ENCODE peak calls at places on chromosomes 16 and 17, in seven cellular contexts. X is foreskin fibroblast; V is prostate gland; I is activated CD4-positive, alpha-beta T cell treated with anti-CD3 and anti-CD28 coated beads, Interleukin-2, amount 50 U/mL, for 24 hours; T is naive thymus-derived CD4-positive, alpha-beta T cell; P is NCI-H1105; U is HepG2. K is an unnamed sample.

GRCh38 chr16:68065716-68066305 is 19.4 kb upstream of the NFATC3 start:
- DNase-seq in I (no peak), V (no peak), U (no peak), X (peak; percentile 74), P (no peak), T (no peak), K (peak; percentile 51)

GRCh38 chr17:13671341-13671740 is 69.6 kb upstream of the HS3ST3A1 start:
- DNase-seq in P (no peak), X (no peak), T (no peak), V (no peak), I (no peak), U (no peak), K (no peak)

GRCh38 chr17:57672205-57672632 is 72.9 kb downstream of the CCDC182 start:
- DNase-seq in V (peak; percentile 21), X (peak; percentile 77), P (no peak), I (no peak), U (no peak), T (peak; percentile 16), K (no peak)

GRCh38 chr17:72710834-72711233 is 381.7 kb downstream of the SLC39A11 start:
- DNase-seq in T (no peak), U (peak; percentile 70), V (no peak), X (peak; percentile 49), P (no peak), I (no peak), K (no peak)

GRCh38 chr17:57714660-57715059 is 30.4 kb downstream of the CCDC182 start:
- DNase-seq in U (no peak), I (no peak), X (no peak), P (no peak), V (no peak), T (no peak), K (no peak)

GRCh38 chr17:10674696-10675095 is 17.6 kb upstream of the MYH3 start:
- DNase-seq in T (no peak), V (no peak), U (no peak), X (no peak), P (no peak), I (no peak), K (no peak)

GRCh38 chr17:37506678-37507077 is 17.0 kb downstream of the DUSP14 start:
- DNase-seq in V (no peak), P (peak; percentile 2), X (peak; percentile 59), T (no peak), U (peak; percentile 55), I (no peak), K (peak; percentile 40)

GRCh38 chr17:9402590-9403199 is 172.9 kb downstream of the STX8 start:
- DNase-seq in V (no peak), U (peak; percentile 45), P (peak; percentile 13), T (no peak), X (peak; percentile 62), I (no peak), K (peak; percentile 43)

GRCh38 chr16:68190745-68191510 is 45.0 kb downstream of the ESRP2 start:
- DNase-seq in I (no peak), V (no peak), P (no peak), X (peak; percentile 75), U (peak; percentile 32), T (no peak), K (no peak)

GRCh38 chr17:50681260-50682200 is 26.2 kb downstream of the ANKRD40 start:
- DNase-seq in I (no peak), U (peak; percentile 69), P (no peak), T (no peak), V (peak; percentile 58), X (peak; percentile 88), K (peak; percentile 87)

GRCh38 chr16:49834496-49835009 is 21.4 kb downstream of the ZNF423 start:
- DNase-seq in P (no peak), T (no peak), V (no peak), I (no peak), X (no peak), U (no peak), K (no peak)

GRCh38 chr17:14070344-14071007 is 1.2 kb downstream of the COX10 start:
- DNase-seq in X (no peak), U (peak; percentile 46), I (no peak), P (no peak), T (no peak), V (no peak), K (no peak)

GRCh38 chr17:55492951-55493350 is 18.3 kb downstream of the SMIM36 start:
- DNase-seq in V (no peak), P (no peak), T (no peak), U (peak; percentile 30), X (peak; percentile 8), I (no peak), K (no peak)

GRCh38 chr17:83118071-83118841 is 38.8 kb downstream of the METRNL start:
- DNase-seq in I (no peak), T (no peak), X (no peak), U (no peak), P (no peak), V (no peak), K (no peak)

GRCh38 chr17:20852541-20853370 is 190.1 kb downstream of the USP22 start:
- DNase-seq in I (no peak), X (peak; percentile 17), V (peak; percentile 61), P (peak; percentile 55), U (no peak), T (peak; percentile 20), K (peak; percentile 4)

GRCh38 chr17:66426397-66427033 is 124.1 kb downstream of the PRKCA start:
- DNase-seq in U (peak; percentile 66), P (no peak), X (no peak), V (no peak), T (peak; percentile 74), I (peak; percentile 36), K (peak; percentile 29)

GRCh38 chr16:57681950-57682728 is 12.5 kb upstream of the DRC7 start:
- DNase-seq in T (no peak), V (no peak), I (no peak), U (no peak), P (no peak), X (no peak), K (no peak)

GRCh38 chr16:85465328-85466307 is 147.5 kb upstream of the GSE1 start:
- DNase-seq in I (no peak), V (no peak), T (no peak), P (no peak), U (peak; percentile 56), X (peak; percentile 91), K (no peak)

GRCh38 chr17:77856551-77857305 is 101.8 kb upstream of the TNRC6C start:
- DNase-seq in V (no peak), U (no peak), T (no peak), P (no peak), X (no peak), I (no peak), K (no peak)

GRCh38 chr16:68022278-68022727 is 729 bp downstream of the DDX28 start:
- DNase-seq in P (no peak), U (no peak), I (no peak), T (no peak), X (peak; percentile 25), V (no peak), K (no peak)

GRCh38 chr17:65055708-65056638 is 567 bp downstream of the GNA13 start:
- DNase-seq in T (peak; percentile 41), X (peak; percentile 71), P (no peak), V (peak; percentile 63), U (peak; percentile 38), I (peak; percentile 25), K (peak; percentile 62)

K was measured in lung microvascular endothelial cell.